ENCODE peak calls at places on chromosomes 12 and 14, in ten cellular contexts. Z is GM10248; O is stimulated activated CD4-positive, alpha-beta T cell treated with anti-CD3 and anti-CD28 coated beads, Interleukin-12 subunit alpha, Interleukin-12 subunit beta, amount 100 ng/mL, for 24 hours; C is amygdala; H is HCEC 1CT; W is AG08395; M is amniotic stem cell; A is head of caudate nucleus; K is LoVo; X is activated CD4-positive, alpha-beta T cell treated with anti-CD3 and anti-CD28 coated beads for 24 hours. D is an unnamed sample.
A peak's percentile ranks its signal among the peaks of the same experiment; 100 is the strongest.

GRCh38 chr14:44961151-44961729 is 507 bp downstream of the KLHL28 start:
- DNase-seq in Z (peak; percentile 45), O (peak; percentile 41), C (no peak), H (peak; percentile 63), W (peak; percentile 66), M (peak; percentile 48), A (peak; percentile 55), K (peak; percentile 41), X (peak; percentile 37), D (no peak)

GRCh38 chr14:42228611-42229010 is 621.9 kb downstream of the LRFN5 start:
- DNase-seq in Z (no peak), O (no peak), C (no peak), H (no peak), W (no peak), M (no peak), A (no peak), K (no peak), X (no peak), D (no peak)

GRCh38 chr12:114682920-114683708 is 861 bp downstream of the TBX3 start:
- DNase-seq in Z (no peak), O (no peak), C (no peak), H (peak; percentile 59), W (no peak), M (no peak), A (no peak), K (peak; percentile 38), X (no peak), D (no peak)

GRCh38 chr12:52901715-52902541 is 2.9 kb downstream of the KRT8 start:
- DNase-seq in Z (no peak), O (no peak), C (no peak), H (no peak), W (no peak), M (no peak), A (no peak), K (no peak), X (no peak), D (no peak)

GRCh38 chr14:24958271-24958670 is 91.7 kb downstream of the STXBP6 start:
- DNase-seq in Z (no peak), O (no peak), C (no peak), H (no peak), W (no peak), M (peak; percentile 32), A (no peak), K (no peak), X (no peak), D (no peak)

GRCh38 chr12:40819427-40820108 is 127.3 kb downstream of the CNTN1 start:
- DNase-seq in Z (no peak), O (no peak), C (no peak), H (no peak), W (no peak), M (no peak), A (no peak), K (no peak), X (no peak), D (no peak)

GRCh38 chr14:80403036-80403435 is 191.7 kb upstream of the DIO2 start:
- DNase-seq in Z (no peak), O (no peak), C (no peak), H (no peak), W (no peak), M (no peak), A (no peak), K (no peak), X (no peak), D (no peak)

GRCh38 chr12:123707466-123707865 is 4.7 kb upstream of the ATP6V0A2 start:
- DNase-seq in Z (no peak), O (no peak), C (no peak), H (no peak), W (no peak), M (no peak), A (no peak), K (no peak), X (no peak), D (no peak)

GRCh38 chr14:75334191-75335051 is 55.8 kb downstream of the FOS start:
- DNase-seq in Z (peak; percentile 56), O (peak; percentile 29), C (no peak), H (no peak), W (no peak), M (no peak), A (no peak), K (no peak), X (peak; percentile 19), D (no peak)

GRCh38 chr12:56935157-56935556 is 949 bp upstream of the SDR9C7 start:
- DNase-seq in Z (no peak), O (no peak), C (no peak), H (no peak), W (no peak), M (no peak), A (no peak), K (peak; percentile 18), X (no peak), D (no peak)

GRCh38 chr12:122721057-122721545 is 4.5 kb upstream of the HCAR3 start:
- DNase-seq in Z (peak; percentile 36), O (no peak), C (no peak), H (peak; percentile 68), W (no peak), M (no peak), A (no peak), K (no peak), X (no peak), D (no peak)

GRCh38 chr12:12673296-12673695 is 22.7 kb downstream of the GPR19 start:
- DNase-seq in Z (no peak), O (no peak), C (no peak), H (no peak), W (no peak), M (no peak), A (no peak), K (no peak), X (no peak), D (no peak)

GRCh38 chr14:61435563-61436337 is 114.4 kb downstream of the PRKCH start:
- DNase-seq in Z (no peak), O (no peak), C (no peak), H (no peak), W (no peak), M (no peak), A (no peak), K (no peak), X (no peak), D (no peak)

GRCh38 chr12:132181570-132182200 is 37.4 kb downstream of the NOC4L start:
- DNase-seq in Z (no peak), O (no peak), C (no peak), H (no peak), W (no peak), M (no peak), A (no peak), K (no peak), X (no peak), D (no peak)

GRCh38 chr14:42130809-42131208 is 524.1 kb downstream of the LRFN5 start:
- DNase-seq in Z (no peak), O (no peak), C (no peak), H (no peak), W (no peak), M (no peak), A (no peak), K (no peak), X (no peak), D (no peak)

GRCh38 chr14:95891742-95892141 is 15.1 kb downstream of the TUNAR start:
- DNase-seq in Z (no peak), O (no peak), C (no peak), H (peak; percentile 92), W (peak; percentile 71), M (peak; percentile 32), A (no peak), K (peak; percentile 9), X (no peak), D (no peak)

GRCh38 chr14:20429801-20430669 is 5.9 kb downstream of the KLHL33 start:
- DNase-seq in Z (no peak), O (no peak), C (no peak), H (no peak), W (no peak), M (no peak), A (peak; percentile 51), K (no peak), X (no peak), D (no peak)

GRCh38 chr12:118430516-118430915 is 54.2 kb downstream of the SUDS3 start:
- DNase-seq in Z (no peak), O (no peak), C (no peak), H (peak; percentile 29), W (no peak), M (no peak), A (no peak), K (no peak), X (no peak), D (no peak)

GRCh38 chr14:69845787-69846186 is 33.4 kb upstream of the SMOC1 start:
- DNase-seq in Z (no peak), O (no peak), C (no peak), H (no peak), W (no peak), M (no peak), A (no peak), K (no peak), X (no peak), D (no peak)

GRCh38 chr14:92603309-92604257 is 90.0 kb downstream of the RIN3 start:
- DNase-seq in Z (no peak), O (peak; percentile 11), C (no peak), H (peak; percentile 43), W (peak; percentile 49), M (no peak), A (peak; percentile 45), K (no peak), X (no peak), D (no peak)

GRCh38 chr12:71840226-71840847 is 778 bp downstream of the TBC1D15 start:
- DNase-seq in Z (no peak), O (no peak), C (no peak), H (peak; percentile 86), W (peak; percentile 66), M (peak; percentile 36), A (no peak), K (peak; percentile 82), X (no peak), D (no peak)

GRCh38 chr12:127809236-127809635 is 457.7 kb upstream of the TMEM132C start:
- DNase-seq in Z (no peak), O (no peak), C (no peak), H (no peak), W (peak; percentile 70), M (peak; percentile 86), A (no peak), K (peak; percentile 17), X (no peak), D (no peak)

GRCh38 chr12:111304642-111305071 is 64.2 kb downstream of the PHETA1 start:
- DNase-seq in Z (peak; percentile 40), O (peak; percentile 43), C (no peak), H (no peak), W (no peak), M (no peak), A (no peak), K (no peak), X (peak; percentile 46), D (no peak)

GRCh38 chr12:80553316-80553715 is 109.3 kb downstream of the PTPRQ start:
- DNase-seq in Z (no peak), O (no peak), C (no peak), H (peak; percentile 98), W (peak; percentile 73), M (peak; percentile 72), A (no peak), K (peak; percentile 28), X (no peak), D (no peak)

GRCh38 chr12:120529641-120530314 is 820 bp upstream of the COQ5 start:
- DNase-seq in Z (no peak), O (no peak), C (no peak), H (peak; percentile 25), W (peak; percentile 43), M (no peak), A (no peak), K (peak; percentile 82), X (no peak), D (no peak)

GRCh38 chr12:40697566-40698257 is 5.5 kb downstream of the CNTN1 start:
- DNase-seq in Z (no peak), O (no peak), C (no peak), H (peak; percentile 31), W (no peak), M (no peak), A (no peak), K (no peak), X (no peak), D (no peak)

GRCh38 chr12:108815369-108815768 is 42.0 kb downstream of the SSH1 start:
- DNase-seq in Z (no peak), O (no peak), C (no peak), H (no peak), W (no peak), M (no peak), A (no peak), K (no peak), X (no peak), D (no peak)

GRCh38 chr14:51776102-51776894 is 84.1 kb upstream of the GNG2 start:
- DNase-seq in Z (peak; percentile 71), O (peak; percentile 14), C (no peak), H (peak; percentile 67), W (peak; percentile 79), M (peak; percentile 45), A (peak; percentile 67), K (peak; percentile 11), X (no peak), D (peak; percentile 50)